ENCODE peak calls at places on chromosomes 11 and 22, in four cellular contexts. I is GM12878, V is K562, K is HepG2. Y is an unnamed sample. For H3K4me1, the result is how much of the 10 kb centered on the place peaks cover.

GRCh38 chr11:76280882-76281557 is 74.7 kb upstream of the WNT11 start:
- DNase-seq in K (no peak), V (peak), I (no peak), Y (no peak)

GRCh38 chr22:23774114-23774921 is 1.7 kb downstream of the MMP11 start:
- DNase-seq in V (no peak), K (peak), I (no peak), Y (no peak)

GRCh38 chr11:8908099-8908498 is 2.9 kb upstream of the AKIP1 start:
- DNase-seq in K (no peak), V (no peak), I (no peak), Y (no peak)

GRCh38 chr11:119337581-119338317 is 2.9 kb downstream of the C1QTNF5 start:
- DNase-seq in K (no peak), I (no peak), V (peak), Y (no peak)

GRCh38 chr11:82906236-82906635 is 4.7 kb downstream of the DDIAS start:
- DNase-seq in K (peak), V (peak), I (no peak), Y (no peak)

GRCh38 chr11:134004406-134005197 is 47.8 kb upstream of the IGSF9B start:
- DNase-seq in V (no peak), I (no peak), K (no peak), Y (no peak)

GRCh38 chr11:19117760-19118097 is 761 bp downstream of the ZDHHC13 start:
- DNase-seq in V (no peak), K (no peak), I (no peak), Y (no peak)

GRCh38 chr11:132249256-132249655 is 878.8 kb downstream of the NTM start:
- DNase-seq in V (no peak), K (no peak), I (no peak), Y (no peak)

GRCh38 chr11:77113382-77114088 is 10.9 kb downstream of the OMP start:
- DNase-seq in K (no peak), I (no peak), V (peak), Y (peak)

GRCh38 chr11:103055174-103055890 is 36.6 kb downstream of the DCUN1D5 start:
- DNase-seq in K (peak), I (no peak), V (peak), Y (peak)

GRCh38 chr11:117823941-117824420 is 563 bp downstream of the FXYD2 start:
- DNase-seq in I (no peak), V (no peak), K (no peak), Y (no peak)

GRCh38 chr11:102421262-102421661 is 31.3 kb downstream of the TMEM123 start:
- DNase-seq in K (no peak), I (no peak), V (no peak), Y (no peak)

GRCh38 chr11:128579790-128580504 is 7.4 kb downstream of the ETS1 start:
- DNase-seq in V (no peak), I (no peak), K (no peak), Y (peak)

GRCh38 chr22:42847110-42847509 is 10.0 kb downstream of the ARFGAP3 start:
- DNase-seq in I (no peak), K (no peak), V (no peak), Y (no peak)

GRCh38 chr11:123561046-123561781 is 93.2 kb downstream of the SCN3B start:
- DNase-seq in V (peak), K (peak), I (no peak), Y (no peak)

GRCh38 chr11:105719073-105719846 is 109.4 kb downstream of the GRIA4 start:
- DNase-seq in V (no peak), I (peak), K (peak), Y (peak)

GRCh38 chr11:9664276-9665171 is 647 bp downstream of the SWAP70 start:
- DNase-seq in K (peak), I (no peak), V (peak), Y (peak)

GRCh38 chr22:27999876-28000275 is 80.8 kb upstream of the PITPNB start:
- DNase-seq in V (no peak), I (no peak), K (no peak), Y (no peak)

GRCh38 chr11:2444301-2445106 is at the start of the genes KCNQ1 and TRPM5:
- DNase-seq in K (no peak), I (no peak), V (peak), Y (peak)

GRCh38 chr11:130514851-130515250 is 66.4 kb downstream of the ADAMTS15 start:
- DNase-seq in I (no peak), K (no peak), V (no peak), Y (no peak)

GRCh38 chr11:105181521-105181920 is 42.0 kb upstream of the CARD18 start:
- DNase-seq in I (no peak), K (no peak), V (no peak), Y (no peak)

DNA sequence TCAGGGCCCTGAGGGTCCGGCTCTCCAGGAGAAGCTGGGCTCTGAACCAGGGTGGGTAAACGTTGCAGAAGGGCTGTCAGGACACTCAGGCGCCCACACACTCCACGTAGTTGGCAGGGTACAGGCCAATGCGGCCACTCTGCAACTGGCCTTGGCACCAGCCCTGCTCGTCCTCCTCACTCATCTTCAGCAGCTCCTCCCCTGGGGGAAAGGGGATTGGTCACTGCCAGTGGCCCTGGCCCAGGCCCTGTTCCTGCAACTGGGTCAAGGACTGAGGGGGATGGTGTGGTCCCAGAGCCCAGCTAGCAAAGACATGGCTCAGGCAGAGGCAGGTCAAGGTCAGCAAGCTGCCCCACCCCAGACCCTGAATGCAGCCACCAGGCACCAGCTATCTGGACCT is 1.2 kb upstream of the ARFGAP2 start:
- DNase-seq in I (no peak), V (no peak), K (peak), Y (no peak)
- H3K4me1 ChIP-seq in I (under half), V (under half), K (half or more), Y (under half)

GRCh38 chr11:13647391-13647790 is 21.1 kb upstream of the FAR1 start:
- DNase-seq in I (no peak), V (no peak), K (no peak), Y (no peak)

GRCh38 chr11:13649619-13650018 is 18.8 kb upstream of the FAR1 start:
- DNase-seq in V (no peak), K (no peak), I (no peak), Y (no peak)

GRCh38 chr11:13644997-13645667 is 23.3 kb upstream of the FAR1 start:
- DNase-seq in I (no peak), V (no peak), K (no peak), Y (no peak)
- TF ChIP-seq ESRRA in I (no peak), V (no peak), K (no peak), Y (no peak)

GRCh38 chr11:71202598-71202944 is 49.8 kb downstream of the SHANK2 start:
- DNase-seq in V (no peak), K (no peak), I (no peak), Y (no peak)
- TF ChIP-seq REST in V (no peak), K (no peak), I (no peak), Y (no peak)

GRCh38 chr11:85771568-85771967 is 39.4 kb downstream of the SYTL2 start:
- DNase-seq in K (no peak), V (no peak), I (no peak), Y (no peak)

GRCh38 chr11:85779956-85780640 is 30.8 kb downstream of the SYTL2 start:
- DNase-seq in K (no peak), V (no peak), I (no peak), Y (peak)

GRCh38 chr11:85772700-85773099 is 38.2 kb downstream of the SYTL2 start:
- DNase-seq in V (no peak), I (no peak), K (no peak), Y (no peak)

GRCh38 chr11:85774256-85775097 is 36.5 kb downstream of the SYTL2 start:
- DNase-seq in K (no peak), V (no peak), I (no peak), Y (no peak)

DNA sequence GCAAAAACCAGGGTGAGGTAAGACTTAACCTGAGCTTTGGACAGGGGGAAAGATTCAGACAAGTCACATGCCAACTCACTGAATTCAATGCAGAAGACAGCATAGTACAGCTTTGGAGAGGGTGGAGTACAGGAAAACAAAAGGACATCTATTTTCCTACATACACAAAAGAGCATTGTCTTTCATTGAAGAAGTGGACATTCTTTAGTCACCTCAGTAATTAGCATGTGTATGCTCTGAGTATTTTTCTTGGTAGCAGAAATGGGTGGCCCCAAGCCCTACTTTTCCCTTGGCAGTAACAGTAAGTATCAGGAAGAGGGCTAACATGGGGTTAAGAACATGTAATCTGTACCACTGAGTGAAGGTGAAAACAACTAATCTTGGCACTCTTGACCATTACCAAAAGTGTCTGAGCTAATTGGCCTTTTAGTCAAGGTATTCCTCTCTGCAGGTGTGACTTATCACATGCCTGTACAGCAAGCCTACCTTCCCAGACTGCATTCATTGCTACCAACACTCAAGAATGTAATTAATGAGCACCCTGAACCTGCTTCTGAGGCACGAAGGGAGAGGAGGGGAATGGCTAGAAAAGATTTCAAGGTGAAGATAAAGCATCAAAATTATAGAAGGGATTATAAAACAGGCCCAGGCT is 33.9 kb downstream of the SYTL2 start:
- DNase-seq in K (peak), I (no peak), V (no peak), Y (no peak)
- H3K4me1 ChIP-seq in K (under half), I (under half), V (under half), Y (under half)

GRCh38 chr11:20864628-20865027 is 195.2 kb downstream of the NELL1 start:
- DNase-seq in K (no peak), V (no peak), I (no peak), Y (no peak)
- TF ChIP-seq ESRRA in K (no peak), V (no peak), I (no peak), Y (no peak)

GRCh38 chr11:64633555-64634159 is 42.6 kb downstream of the SLC22A12 start:
- DNase-seq in V (no peak), K (no peak), I (no peak), Y (no peak)

GRCh38 chr11:64639885-64640284 is 48.9 kb downstream of the SLC22A12 start:
- DNase-seq in K (no peak), I (no peak), V (no peak), Y (no peak)

GRCh38 chr11:64638017-64638664 is 47.1 kb downstream of the SLC22A12 start:
- DNase-seq in K (no peak), I (no peak), V (no peak), Y (no peak)

GRCh38 chr11:64638829-64639228 is 47.8 kb downstream of the SLC22A12 start:
- DNase-seq in V (no peak), K (no peak), I (no peak), Y (no peak)

GRCh38 chr11:64637346-64638016 is 46.5 kb downstream of the SLC22A12 start:
- DNase-seq in K (no peak), V (no peak), I (no peak), Y (no peak)
- TF ChIP-seq REST in K (peak), V (no peak), I (peak), Y (peak)